ENCODE peak calls at places on chromosomes 1 and 21, in five cellular contexts. L is GM06990, Z is GM20000, I is A549, R is RWPE2. J is an unnamed sample.

GRCh38 chr1:244497805-244498204 is 36.7 kb downstream of the CATSPERE start:
- DNase-seq in Z (no peak), R (no peak), I (no peak), L (no peak), J (no peak)

GRCh38 chr1:103516693-103517092 is 8.8 kb upstream of the RNPC3 start:
- DNase-seq in R (no peak), L (no peak), Z (no peak), I (no peak), J (no peak)

GRCh38 chr1:115782571-115783281 is 14.2 kb upstream of the CASQ2 start:
- DNase-seq in L (no peak), I (no peak), R (peak; percentile 77), Z (no peak), J (no peak)

GRCh38 chr1:45892068-45892785 is 88.8 kb downstream of the MAST2 start:
- DNase-seq in R (no peak), L (no peak), I (peak; percentile 44), Z (no peak), J (no peak)

GRCh38 chr1:23759277-23759676 is 16.0 kb downstream of the ELOA start:
- DNase-seq in L (no peak), Z (no peak), R (no peak), I (no peak), J (no peak)

GRCh38 chr1:31013187-31013864 is 52.2 kb downstream of the PUM1 start:
- DNase-seq in Z (peak; percentile 35), R (no peak), L (peak; percentile 21), I (no peak), J (no peak)

GRCh38 chr21:26469789-26470188 is 103.3 kb downstream of the CYYR1 start:
- DNase-seq in I (no peak), L (no peak), R (no peak), Z (no peak), J (no peak)

GRCh38 chr1:44038876-44039657 is 7.8 kb upstream of the SLC6A9 start:
- DNase-seq in L (no peak), I (no peak), Z (no peak), R (no peak), J (no peak)

GRCh38 chr1:56561227-56562019 is 17.9 kb downstream of the PLPP3 start:
- DNase-seq in I (no peak), R (no peak), Z (no peak), L (no peak), J (no peak)

GRCh38 chr1:245894843-245895242 is 612.2 kb downstream of the SMYD3 start:
- DNase-seq in Z (no peak), R (no peak), I (no peak), L (no peak), J (no peak)

GRCh38 chr1:183270541-183271141 is 84.6 kb downstream of the LAMC2 start:
- DNase-seq in I (no peak), R (no peak), Z (no peak), L (no peak), J (no peak)

GRCh38 chr1:200468264-200469001 is 58.6 kb upstream of the ZNF281 start:
- DNase-seq in L (no peak), R (no peak), I (no peak), Z (no peak), J (no peak)

GRCh38 chr1:24322636-24323177 is 3.5 kb downstream of the GRHL3 start:
- DNase-seq in L (peak; percentile 13), I (no peak), R (no peak), Z (no peak), J (no peak)

GRCh38 chr1:156641761-156642264 is at the start of gene BCAN:
- DNase-seq in Z (peak; percentile 73), I (no peak), R (no peak), L (no peak), J (peak; percentile 92)

GRCh38 chr1:231170875-231171274 is 9.0 kb downstream of the TRIM67 start:
- DNase-seq in L (no peak), I (no peak), Z (no peak), R (no peak), J (no peak)

GRCh38 chr1:198187973-198188588 is 31.3 kb downstream of the NEK7 start:
- DNase-seq in Z (no peak), R (no peak), L (no peak), I (no peak), J (no peak)

GRCh38 chr1:19179597-19180271 is 30.3 kb downstream of the UBR4 start:
- DNase-seq in R (no peak), I (no peak), L (no peak), Z (no peak), J (no peak)

GRCh38 chr1:44421374-44422028 is 16.4 kb downstream of the RNF220 start:
- DNase-seq in Z (peak; percentile 8), I (no peak), L (no peak), R (no peak), J (no peak)

GRCh38 chr1:78052685-78053433 is 7.1 kb downstream of the GIPC2 start:
- DNase-seq in L (no peak), I (no peak), Z (no peak), R (no peak), J (no peak)

GRCh38 chr1:78053498-78053897 is 7.7 kb downstream of the GIPC2 start:
- DNase-seq in L (no peak), I (no peak), R (no peak), Z (no peak), J (no peak)

GRCh38 chr1:78055565-78056132 is 9.9 kb downstream of the GIPC2 start:
- DNase-seq in Z (no peak), L (no peak), R (no peak), I (no peak), J (no peak)

GRCh38 chr1:78054559-78054958 is 8.8 kb downstream of the GIPC2 start:
- DNase-seq in I (no peak), Z (no peak), L (no peak), R (no peak), J (no peak)

GRCh38 chr1:78054972-78055371 is 9.2 kb downstream of the GIPC2 start:
- DNase-seq in I (no peak), R (no peak), Z (no peak), L (no peak), J (no peak)
- TF ChIP-seq CTCF in I (no peak), R (no peak), Z (no peak), L (no peak), J (no peak)

GRCh38 chr1:21333824-21334213 is 43.6 kb upstream of the ECE1 start:
- DNase-seq in Z (no peak), I (no peak), L (no peak), R (no peak), J (no peak)

GRCh38 chr1:21332691-21333449 is 42.6 kb upstream of the ECE1 start:
- DNase-seq in L (no peak), Z (no peak), R (no peak), I (no peak), J (no peak)

GRCh38 chr1:21335750-21336168 is 45.5 kb upstream of the ECE1 start:
- DNase-seq in Z (no peak), I (no peak), R (peak; percentile 82), L (no peak), J (no peak)

GRCh38 chr1:21335088-21335678 is 44.9 kb upstream of the ECE1 start:
- DNase-seq in L (no peak), Z (no peak), I (no peak), R (no peak), J (no peak)

DNA sequence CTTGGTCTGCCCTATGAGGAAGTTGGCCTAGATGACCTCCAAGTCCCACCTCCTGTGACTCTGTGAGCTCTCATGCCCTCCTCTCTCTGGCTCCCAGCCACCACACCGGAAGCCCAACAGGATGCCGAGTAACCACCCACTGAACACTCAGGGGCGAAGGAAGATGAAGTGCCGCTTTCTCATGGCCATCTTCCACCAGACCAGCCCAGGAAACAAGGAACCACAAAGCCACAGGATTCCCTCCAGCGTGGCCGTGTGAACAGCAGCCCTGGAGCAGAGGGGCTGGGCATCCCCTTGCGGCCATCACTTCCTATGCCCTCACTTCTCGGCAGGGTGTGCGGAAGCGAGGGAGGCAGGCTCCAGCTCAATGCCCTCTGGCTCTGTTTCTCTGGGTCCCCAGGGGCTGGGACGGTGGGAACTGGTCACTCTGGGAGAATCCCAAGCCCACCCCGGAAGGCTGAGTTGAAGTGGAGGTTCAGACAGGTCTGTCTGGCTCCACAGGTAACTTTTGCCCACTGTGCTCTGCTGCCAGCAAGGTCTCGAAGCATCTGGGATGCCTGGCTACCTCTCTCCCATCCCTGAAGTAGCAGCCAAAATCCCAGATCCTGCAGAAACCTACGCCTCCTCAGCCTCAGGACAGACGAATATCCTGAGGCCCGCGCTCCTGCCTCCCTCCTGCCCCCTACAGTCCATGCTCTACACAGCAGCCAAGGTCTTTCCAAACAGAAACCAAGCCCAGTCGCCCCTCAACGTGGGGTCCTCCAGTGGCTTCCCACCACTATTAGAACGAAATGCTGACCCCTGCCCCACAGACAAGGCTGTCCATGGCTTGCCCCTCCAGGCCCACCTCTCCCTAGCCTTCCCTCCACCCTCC is 44.2 kb upstream of the ECE1 start:
- DNase-seq in R (no peak), I (peak; percentile 41), L (peak; percentile 76), Z (peak; percentile 75), J (no peak)
- TF ChIP-seq CTCF in R (peak; percentile 75), I (peak; percentile 60), L (peak; percentile 79), Z (peak; percentile 73), J (peak; percentile 62)

DNA sequence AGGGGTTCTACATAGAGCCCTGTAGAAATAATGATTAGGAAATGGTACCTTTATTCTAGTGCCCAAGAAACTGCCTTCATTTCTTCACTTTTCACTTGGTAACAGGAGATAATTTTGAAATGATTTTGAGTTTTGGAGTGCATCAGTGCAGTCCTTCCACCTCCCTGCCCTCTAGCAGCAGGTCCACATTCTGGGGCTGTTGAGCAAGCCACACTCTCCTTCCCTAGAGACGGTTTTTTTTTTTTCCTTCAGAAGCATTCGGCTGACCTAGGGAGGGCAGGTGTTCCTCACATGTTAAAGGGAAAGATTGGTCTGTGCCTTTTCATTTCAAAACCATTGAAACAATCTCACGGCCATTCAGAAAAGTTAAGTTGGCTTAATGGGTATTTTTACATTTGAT is 39.8 kb downstream of the SLC37A1 start:
- DNase-seq in L (no peak), Z (no peak), R (no peak), I (no peak), J (no peak)
- TF ChIP-seq CTCF in L (no peak), Z (peak; percentile 57), R (no peak), I (no peak), J (no peak)

GRCh38 chr1:221993444-221993948 is 251.6 kb upstream of the DUSP10 start:
- DNase-seq in I (no peak), L (no peak), Z (no peak), R (no peak), J (no peak)
- TF ChIP-seq CTCF in I (no peak), L (no peak), Z (no peak), R (no peak), J (no peak)

DNA sequence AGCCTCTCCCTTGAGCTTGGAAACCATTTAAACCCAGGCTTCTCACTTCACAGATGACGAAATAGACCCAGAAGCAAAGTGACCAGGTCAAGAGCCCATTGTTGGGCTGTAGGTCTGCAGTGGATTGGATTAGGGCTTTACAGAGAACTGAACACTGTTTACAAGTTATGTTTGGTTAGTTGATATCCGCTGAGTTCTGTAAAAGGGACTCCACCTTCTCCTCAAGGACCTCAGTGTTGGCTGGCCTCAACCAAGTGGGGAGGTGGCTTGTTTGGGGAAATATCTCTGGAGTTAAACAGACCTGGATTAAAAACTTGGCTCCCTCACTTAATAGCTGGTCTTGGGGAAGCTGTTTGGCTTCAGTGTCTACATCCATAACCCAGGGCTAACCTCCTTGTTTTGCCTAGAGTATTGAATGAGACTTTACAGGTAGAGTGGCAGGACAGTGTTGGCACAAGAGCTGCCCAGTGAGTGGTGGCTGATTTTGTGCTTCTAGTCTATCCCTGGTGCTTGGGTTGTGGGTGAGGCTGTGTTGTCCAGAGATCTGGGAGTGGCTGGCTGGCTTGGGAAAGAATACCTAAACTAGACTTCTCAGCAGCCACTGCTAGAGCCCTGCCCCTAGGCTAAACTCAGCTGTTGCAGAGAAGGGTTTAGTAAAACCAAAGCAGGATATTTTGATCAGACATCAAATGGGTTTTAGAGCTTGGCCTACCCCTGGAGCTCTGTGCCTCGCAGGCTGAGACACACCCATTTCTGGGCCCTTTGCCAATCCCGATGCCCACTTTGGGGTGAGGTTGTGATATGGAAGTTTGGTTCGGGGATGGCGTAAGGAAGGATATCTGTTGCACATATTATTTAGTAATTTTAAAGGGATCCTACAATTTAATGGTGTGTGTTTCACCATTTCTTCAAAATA is 88.3 kb downstream of the UCK2 start:
- DNase-seq in R (peak; percentile 36), L (no peak), Z (no peak), I (no peak), J (no peak)
- TF ChIP-seq CTCF in R (no peak), L (no peak), Z (no peak), I (no peak), J (no peak)

J was measured in D721Med.